ENCODE peak calls at places on chromosomes 12 and 14, in eight cellular contexts. R is prostate gland, K is heart left ventricle, C is cardiac muscle cell, S is right atrium auricular region, P is body of pancreas, Z is esophagus squamous epithelium, V is transverse colon. M is an unnamed sample.

GRCh38 chr12:62778187-62778586 is 156.8 kb downstream of the PPM1H start:
- DNase-seq in R (no peak), K (no peak), C (no peak), S (no peak), P (no peak), Z (no peak), V (no peak), M (no peak)

GRCh38 chr12:88144546-88145468 is 2.7 kb downstream of the TMTC3 start:
- DNase-seq in R (no peak), K (no peak), C (no peak), S (no peak), P (no peak), Z (no peak), V (no peak), M (no peak)

GRCh38 chr12:93894391-93895095 is 217.4 kb downstream of the CRADD start:
- DNase-seq in R (peak; percentile 84), K (peak; percentile 96), C (peak; percentile 69), S (peak; percentile 88), P (peak; percentile 48), Z (no peak), V (peak; percentile 44), M (peak; percentile 85)

GRCh38 chr14:74109369-74109768 is 24.6 kb downstream of the LIN52 start:
- DNase-seq in R (no peak), K (no peak), C (no peak), S (no peak), P (no peak), Z (no peak), V (no peak), M (no peak)

GRCh38 chr12:6430990-6431353 is 13.8 kb upstream of the CD27 start:
- DNase-seq in R (no peak), K (no peak), C (no peak), S (no peak), P (no peak), Z (no peak), V (no peak), M (no peak)

GRCh38 chr14:41558527-41558926 is 48.1 kb upstream of the LRFN5 start:
- DNase-seq in R (no peak), K (no peak), C (no peak), S (no peak), P (no peak), Z (no peak), V (no peak), M (no peak)

GRCh38 chr12:54000774-54001114 is 783 bp downstream of the HOXC9 start:
- DNase-seq in R (no peak), K (no peak), C (no peak), S (no peak), P (no peak), Z (no peak), V (no peak), M (no peak)

GRCh38 chr14:68181395-68182326 is 362.1 kb downstream of the RAD51B start:
- DNase-seq in R (no peak), K (no peak), C (no peak), S (no peak), P (no peak), Z (no peak), V (no peak), M (no peak)

GRCh38 chr12:104718581-104718980 is 239.5 kb downstream of the SLC41A2 start:
- DNase-seq in R (no peak), K (peak; percentile 33), C (no peak), S (no peak), P (no peak), Z (no peak), V (no peak), M (peak; percentile 43)

GRCh38 chr14:70809238-70810214 is at the start of gene MAP3K9:
- DNase-seq in R (peak; percentile 96), K (peak; percentile 93), C (peak; percentile 99), S (peak; percentile 71), P (peak; percentile 97), Z (peak; percentile 59), V (peak; percentile 97), M (peak; percentile 84)
- H3K27ac ChIP-seq in R (peak within 1 kb of the TSS; percentile 80), K (peak within 1 kb of the TSS; percentile 24), C (peak within 1 kb of the TSS; percentile 65), S (peak within 1 kb of the TSS; percentile 78), P (peak within 1 kb of the TSS; percentile 91), Z (peak within 1 kb of the TSS; percentile 87), V (peak within 1 kb of the TSS; percentile 89), M (no peak within 1 kb of the TSS)

GRCh38 chr12:70936414-70936813 is 15.9 kb upstream of the PTPRR start:
- DNase-seq in R (no peak), K (no peak), C (no peak), S (no peak), P (no peak), Z (no peak), V (no peak), M (no peak)
- H3K4me1 ChIP-seq in R (no peaks in the 10 kb centered on the region), K (no peaks in the 10 kb centered on the region), C (no peaks in the 10 kb centered on the region), S (no peaks in the 10 kb centered on the region), P (no peaks in the 10 kb centered on the region), Z (no peaks in the 10 kb centered on the region), V (no peaks in the 10 kb centered on the region), M (no peaks in the 10 kb centered on the region)

GRCh38 chr12:68001486-68002466 is 12.5 kb downstream of the IFNG-AS1 start:
- DNase-seq in R (no peak), K (no peak), C (peak; percentile 27), S (no peak), P (no peak), Z (no peak), V (no peak), M (no peak)
- TF ChIP-seq CTCF in R (no peak), K (no peak), C (peak; percentile 33), S (peak; percentile 22), P (peak; percentile 7), Z (no peak), V (peak; percentile 17), M (no peak)

GRCh38 chr14:32710351-32711102 is 228.2 kb upstream of the NPAS3 start:
- DNase-seq in R (no peak), K (no peak), C (no peak), S (no peak), P (no peak), Z (no peak), V (no peak), M (no peak)
- H3K27ac ChIP-seq in R (no peak overlapping the region), K (no peak overlapping the region), C (no peak overlapping the region), S (peak overlapping the region; percentile 69), P (no peak overlapping the region), Z (no peak overlapping the region), V (peak overlapping the region; percentile 68), M (peak overlapping the region; percentile 65)